ENCODE peak calls at places on chromosomes 4 and X, in nine cellular contexts. Y is PC-9, F is pancreas, Q is upper lobe of left lung, J is neural crest cell, V is bronchial epithelial cell, H is progenitor cell of endocrine pancreas, O is lower lobe of right lung, R is activated B cell treated with CpG ODN at 0.5 μM for 24 hours. X is an unnamed sample.

GRCh38 chrX:145751943-145752342 is 65.7 kb upstream of the SLITRK2 start:
- DNase-seq in Y (no peak), F (no peak), Q (no peak), J (no peak), V (no peak), H (no peak), O (no peak), R (no peak), X (no peak)

GRCh38 chr4:168433576-168433975 is 46.7 kb downstream of the DDX60L start:
- DNase-seq in Y (no peak), F (no peak), Q (no peak), J (no peak), V (peak), H (no peak), O (no peak), R (no peak), X (no peak)

GRCh38 chrX:154409222-154409871 is at the start of gene DNASE1L1:
- DNase-seq in Y (peak), F (peak), Q (peak), J (no peak), V (peak), H (peak), O (peak), R (peak), X (peak)

GRCh38 chrX:11792461-11793421 is 34.7 kb downstream of the MSL3 start:
- DNase-seq in Y (no peak), F (no peak), Q (no peak), J (no peak), V (no peak), H (no peak), O (peak), R (peak), X (no peak)

GRCh38 chrX:47807548-47807947 is 29.2 kb upstream of the ZNF81 start:
- DNase-seq in Y (no peak), F (peak), Q (no peak), J (no peak), V (no peak), H (no peak), O (no peak), R (no peak), X (no peak)

GRCh38 chr4:54082168-54082567 is 17.8 kb upstream of the CHIC2 start:
- DNase-seq in Y (peak), F (no peak), Q (no peak), J (no peak), V (peak), H (no peak), O (no peak), R (no peak), X (peak)

GRCh38 chr4:140609548-140610425 is 41.0 kb upstream of the UCP1 start:
- DNase-seq in Y (no peak), F (no peak), Q (no peak), J (no peak), V (peak), H (no peak), O (no peak), R (no peak), X (no peak)

GRCh38 chrX:13855689-13856425 is 39.0 kb upstream of the GPM6B start:
- DNase-seq in Y (no peak), F (no peak), Q (no peak), J (no peak), V (no peak), H (no peak), O (no peak), R (no peak), X (no peak)

GRCh38 chr4:74540193-74540592 is 95.3 kb downstream of the AREG start:
- DNase-seq in Y (no peak), F (no peak), Q (no peak), J (no peak), V (peak), H (no peak), O (no peak), R (no peak), X (no peak)

GRCh38 chrX:21438792-21439191 is 64.6 kb downstream of the CNKSR2 start:
- DNase-seq in Y (no peak), F (no peak), Q (no peak), J (no peak), V (no peak), H (no peak), O (no peak), R (no peak), X (no peak)

GRCh38 chr4:9904976-9905587 is 116.2 kb downstream of the SLC2A9 start:
- DNase-seq in Y (peak), F (no peak), Q (no peak), J (no peak), V (peak), H (no peak), O (no peak), R (no peak), X (no peak)

GRCh38 chr4:69038582-69038981 is 57.7 kb upstream of the UGT2B7 start:
- DNase-seq in Y (peak), F (no peak), Q (no peak), J (no peak), V (peak), H (no peak), O (no peak), R (no peak), X (no peak)

GRCh38 chr4:112145326-112145819 is at the start of gene FAM241A:
- DNase-seq in Y (peak), F (peak), Q (peak), J (peak), V (peak), H (peak), O (peak), R (peak), X (peak)

GRCh38 chr4:176150283-176150682 is 45.1 kb downstream of the SPATA4 start:
- DNase-seq in Y (no peak), F (no peak), Q (no peak), J (no peak), V (peak), H (no peak), O (no peak), R (no peak), X (no peak)

GRCh38 chrX:40130207-40130606 is 32.4 kb upstream of the BCOR start:
- DNase-seq in Y (peak), F (no peak), Q (no peak), J (no peak), V (peak), H (no peak), O (no peak), R (no peak), X (no peak)

GRCh38 chr4:14908635-14909034 is 93.6 kb upstream of the CPEB2 start:
- DNase-seq in Y (peak), F (no peak), Q (no peak), J (no peak), V (peak), H (no peak), O (no peak), R (no peak), X (no peak)

GRCh38 chrX:23317799-23318724 is 16.6 kb upstream of the PTCHD1 start:
- DNase-seq in Y (no peak), F (no peak), Q (no peak), J (peak), V (no peak), H (peak), O (no peak), R (no peak), X (no peak)

GRCh38 chrX:114152130-114152529 is 431.8 kb upstream of the HTR2C start:
- DNase-seq in Y (peak), F (no peak), Q (no peak), J (no peak), V (peak), H (no peak), O (no peak), R (no peak), X (no peak)

GRCh38 chrX:78673256-78673655 is 14.1 kb upstream of the RTL3 start:
- DNase-seq in Y (no peak), F (no peak), Q (no peak), J (no peak), V (peak), H (no peak), O (no peak), R (no peak), X (no peak)

GRCh38 chrX:129786210-129786651 is 6.5 kb downstream of the SASH3 start:
- DNase-seq in Y (no peak), F (no peak), Q (no peak), J (no peak), V (no peak), H (no peak), O (no peak), R (no peak), X (no peak)

GRCh38 chr4:73679836-73680235 is 59.6 kb upstream of the RASSF6 start:
- DNase-seq in Y (no peak), F (no peak), Q (no peak), J (no peak), V (peak), H (no peak), O (no peak), R (no peak), X (no peak)

GRCh38 chr4:178105223-178105622 is 663.0 kb upstream of the AGA start:
- DNase-seq in Y (no peak), F (no peak), Q (no peak), J (no peak), V (no peak), H (no peak), O (no peak), R (no peak), X (no peak)

GRCh38 chr4:17511041-17511949 is 595 bp downstream of the QDPR start:
- DNase-seq in Y (no peak), F (no peak), Q (no peak), J (peak), V (peak), H (peak), O (peak), R (peak), X (no peak)

GRCh38 chrX:54042609-54043010 is 1.7 kb downstream of the PHF8 start:
- DNase-seq in Y (peak), F (peak), Q (peak), J (peak), V (peak), H (peak), O (peak), R (peak), X (no peak)

GRCh38 chrX:66013195-66013816 is 26.6 kb downstream of the VSIG4 start:
- DNase-seq in Y (no peak), F (no peak), Q (no peak), J (no peak), V (no peak), H (no peak), O (no peak), R (no peak), X (no peak)

GRCh38 chr4:4609622-4610334 is 67.9 kb upstream of the STX18 start:
- DNase-seq in Y (no peak), F (no peak), Q (peak), J (no peak), V (no peak), H (no peak), O (no peak), R (no peak), X (no peak)

GRCh38 chrX:37867509-37868153 is 20.3 kb upstream of the DYNLT3 start:
- DNase-seq in Y (no peak), F (no peak), Q (no peak), J (no peak), V (no peak), H (no peak), O (no peak), R (no peak), X (no peak)

GRCh38 chr4:138910201-138910913 is 105.2 kb upstream of the NOCT start:
- DNase-seq in Y (no peak), F (no peak), Q (no peak), J (no peak), V (peak), H (no peak), O (no peak), R (no peak), X (no peak)

GRCh38 chr4:8395504-8395903 is 45.0 kb downstream of the ACOX3 start:
- DNase-seq in Y (no peak), F (no peak), Q (no peak), J (no peak), V (no peak), H (no peak), O (no peak), R (no peak), X (no peak)

DNA sequence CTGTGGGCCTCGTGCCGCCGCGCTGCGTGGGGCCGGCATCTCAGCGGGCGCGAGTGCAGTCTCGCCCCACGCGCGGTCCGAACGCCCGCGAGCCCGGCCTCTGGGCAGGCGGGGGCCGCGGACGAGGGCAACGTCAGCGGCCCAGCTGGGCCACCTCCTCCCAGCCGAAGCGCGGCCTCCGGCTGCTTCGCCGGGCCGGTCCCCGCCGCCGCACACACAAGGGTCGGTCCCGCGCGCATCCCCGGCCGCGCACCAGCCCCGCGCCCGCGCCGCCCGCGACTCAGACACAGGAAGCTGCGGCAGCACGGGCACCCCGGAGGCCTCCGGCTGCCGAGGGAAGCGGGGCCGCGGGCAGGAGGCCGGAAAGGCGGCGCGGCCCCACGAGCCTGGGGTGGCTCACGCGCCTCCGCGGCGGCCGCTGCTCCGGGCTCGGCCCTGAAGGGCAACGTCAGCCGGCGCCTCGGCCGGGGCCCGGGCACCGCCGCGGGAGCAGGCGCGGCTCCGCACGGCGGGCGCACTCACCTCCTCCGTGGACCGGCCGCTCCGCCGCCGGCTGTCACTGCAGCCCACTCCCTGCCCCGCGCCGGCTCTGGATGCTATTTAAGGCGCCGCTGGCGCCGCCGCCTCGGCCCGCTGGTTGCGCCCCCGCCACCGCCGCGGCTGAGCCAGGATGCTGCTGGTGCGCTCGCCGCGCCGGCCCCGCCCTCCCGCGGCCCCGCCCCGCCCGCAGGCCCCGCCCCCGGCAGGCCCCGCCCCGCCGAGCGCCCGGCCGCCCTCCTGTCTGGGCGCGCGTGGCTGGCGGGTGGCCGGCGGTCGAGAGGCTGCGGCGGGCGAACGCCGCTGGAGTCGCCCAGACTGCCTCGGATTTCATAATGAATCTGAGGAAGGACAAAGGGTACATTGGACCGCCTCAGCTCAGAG is at the start of gene ACSL1:
- DNase-seq in Y (no peak), F (peak), Q (peak), J (peak), V (no peak), H (peak), O (peak), R (peak), X (peak)
- TF ChIP-seq CTCF in Y (no peak), F (no peak), Q (peak), J (no peak), V (no peak), H (no peak), O (no peak), R (no peak), X (no peak)

DNA sequence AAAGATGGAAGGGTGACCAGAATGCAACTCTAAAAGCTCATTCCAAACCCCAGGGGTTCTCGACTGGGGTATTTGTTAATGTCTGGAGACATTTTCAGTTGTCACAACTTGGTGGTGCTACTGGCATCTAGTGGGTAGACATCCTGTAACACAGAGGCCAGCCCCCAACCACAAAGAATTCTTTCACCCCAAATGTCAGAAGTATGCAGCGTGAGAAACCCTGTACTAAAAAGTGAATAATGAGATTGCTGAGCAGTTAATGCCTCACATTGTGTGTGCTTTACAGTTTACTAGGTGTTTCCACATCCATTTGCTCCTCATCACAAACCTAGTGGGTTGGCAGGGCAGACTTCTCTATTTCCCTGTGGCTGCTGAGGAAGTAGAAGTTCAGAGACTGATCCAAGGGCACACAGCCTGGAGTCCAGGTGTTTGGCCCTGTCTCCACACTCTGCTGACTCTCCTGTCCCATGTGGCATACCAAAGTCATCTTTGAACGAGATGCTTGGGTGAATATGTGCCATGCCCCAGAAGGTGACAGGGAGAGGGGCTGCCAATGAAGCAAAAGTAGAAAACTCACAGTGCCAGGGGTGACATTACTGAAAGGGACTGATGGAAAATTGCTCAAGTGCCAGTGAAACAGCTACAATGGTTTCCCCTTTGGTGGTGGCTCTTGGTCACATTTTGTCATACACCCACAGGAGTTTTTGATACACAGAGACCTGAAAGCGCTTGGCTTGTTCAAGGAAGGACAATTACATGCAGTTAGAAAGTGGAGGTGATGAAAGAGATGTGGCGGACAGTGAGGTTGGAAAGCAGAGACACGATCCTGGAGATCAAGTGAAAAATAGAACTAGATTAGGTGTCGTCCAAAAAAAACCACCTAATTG is 10.1 kb upstream of the TMEM154 start:
- DNase-seq in Y (no peak), F (no peak), Q (no peak), J (no peak), V (no peak), H (no peak), O (no peak), R (no peak), X (no peak)
- TF ChIP-seq CTCF in Y (no peak), F (no peak), Q (no peak), J (no peak), V (no peak), H (no peak), O (no peak), R (no peak), X (no peak)

DNA sequence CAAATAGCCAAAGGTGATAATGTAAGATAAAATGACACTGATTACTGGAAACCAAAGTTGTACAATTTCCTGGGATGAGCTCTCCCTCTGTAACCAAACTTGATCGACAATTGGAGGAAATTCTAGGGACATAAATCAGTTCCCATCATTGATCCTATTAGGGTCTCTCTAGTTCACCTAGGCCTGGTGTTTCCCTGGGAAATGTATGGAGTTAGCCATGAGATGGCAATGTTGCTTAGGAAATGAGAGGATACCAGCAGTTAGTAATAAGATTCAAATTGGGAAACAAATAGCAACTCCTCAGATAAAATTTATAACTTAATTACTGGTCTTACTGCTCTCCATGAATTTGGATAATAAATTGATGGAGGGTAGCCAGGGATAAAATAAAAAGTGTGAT is 52.2 kb downstream of the SPATA18 start:
- DNase-seq in Y (no peak), F (no peak), Q (no peak), J (no peak), V (peak), H (no peak), O (no peak), R (no peak), X (no peak)
- TF ChIP-seq CTCF in Y (peak), F (no peak), Q (no peak), J (peak), V (no peak), H (peak), O (no peak), R (no peak), X (peak)

GRCh38 chr4:23921993-23922392 is 32.1 kb upstream of the PPARGC1A start:
- DNase-seq in Y (no peak), F (no peak), Q (no peak), J (no peak), V (no peak), H (no peak), O (no peak), R (no peak), X (no peak)
- TF ChIP-seq CTCF in Y (no peak), F (no peak), Q (no peak), J (no peak), V (no peak), H (no peak), O (no peak), R (no peak), X (no peak)

GRCh38 chr4:149280886-149281285 is 534.8 kb downstream of the IQCM start:
- DNase-seq in Y (no peak), F (no peak), Q (no peak), J (no peak), V (no peak), H (no peak), O (no peak), R (no peak), X (no peak)

GRCh38 chr4:149279331-149279730 is 536.3 kb downstream of the IQCM start:
- DNase-seq in Y (no peak), F (no peak), Q (no peak), J (no peak), V (peak), H (no peak), O (no peak), R (no peak), X (no peak)

GRCh38 chr4:149279790-149280189 is 535.9 kb downstream of the IQCM start:
- DNase-seq in Y (no peak), F (no peak), Q (no peak), J (no peak), V (no peak), H (no peak), O (no peak), R (no peak), X (no peak)
- TF ChIP-seq CTCF in Y (no peak), F (no peak), Q (no peak), J (no peak), V (no peak), H (no peak), O (no peak), R (no peak), X (no peak)

GRCh38 chrX:119574394-119575266 is at the start of gene UBE2A:
- DNase-seq in Y (peak), F (peak), Q (peak), J (peak), V (peak), H (peak), O (peak), R (peak), X (peak)
- TF ChIP-seq CTCF in Y (peak), F (no peak), Q (peak), J (peak), V (peak), H (peak), O (peak), R (no peak), X (peak)

GRCh38 chr4:122577189-122577553 is 43.7 kb downstream of the IL21 start:
- DNase-seq in Y (no peak), F (no peak), Q (no peak), J (no peak), V (no peak), H (no peak), O (no peak), R (no peak), X (no peak)

GRCh38 chr4:122577808-122578781 is 42.8 kb downstream of the IL21 start:
- DNase-seq in Y (no peak), F (no peak), Q (no peak), J (peak), V (peak), H (peak), O (no peak), R (no peak), X (no peak)

GRCh38 chr4:122576261-122577188 is 44.3 kb downstream of the IL21 start:
- DNase-seq in Y (no peak), F (no peak), Q (no peak), J (peak), V (peak), H (no peak), O (no peak), R (no peak), X (no peak)
- TF ChIP-seq CTCF in Y (peak), F (peak), Q (peak), J (peak), V (peak), H (peak), O (peak), R (no peak), X (peak)

DNA sequence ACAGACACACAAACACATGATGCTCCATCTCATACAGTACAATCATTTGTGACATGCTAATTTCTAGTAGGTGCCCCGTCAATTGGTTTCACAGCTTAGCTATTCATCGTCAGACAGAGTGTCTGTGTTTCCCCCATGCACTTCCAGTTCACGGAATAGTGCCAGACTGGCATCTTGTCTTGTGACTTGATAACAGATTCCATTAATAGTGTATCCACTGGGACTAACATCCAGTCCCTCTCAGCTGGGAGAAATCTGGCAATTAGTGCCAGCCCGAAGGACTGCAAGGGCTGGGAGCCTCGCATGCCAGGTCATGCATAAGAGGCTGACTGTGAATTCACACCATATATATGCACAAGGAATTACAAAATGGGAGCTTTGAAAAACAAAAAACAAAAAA is 20.2 kb upstream of the GATB start:
- DNase-seq in Y (no peak), F (no peak), Q (no peak), J (no peak), V (no peak), H (no peak), O (no peak), R (no peak), X (no peak)
- TF ChIP-seq CTCF in Y (no peak), F (no peak), Q (no peak), J (no peak), V (no peak), H (no peak), O (no peak), R (no peak), X (no peak)